ENCODE peak calls at places on chromosome 7, in five cellular contexts. T is GM12864; X is memory B cell; E is hepatocyte; B is stimulated activated CD4-positive, alpha-beta T cell treated with anti-CD3 and anti-CD28 coated beads, Interleukin-4, amount 100 ng/mL, for 48 hours. J is an unnamed sample.

GRCh38 chr7:101901661-101902491 is 84.5 kb downstream of the CUX1 start:
- DNase-seq in T (no peak), X (no peak), E (no peak), B (no peak), J (no peak)

GRCh38 chr7:40570218-40570617 is 435.4 kb downstream of the SUGCT start:
- DNase-seq in T (no peak), X (no peak), E (no peak), B (no peak), J (no peak)

GRCh38 chr7:134420509-134421125 is 38.3 kb downstream of the AKR1B1 start:
- DNase-seq in T (no peak), X (no peak), E (peak), B (no peak), J (no peak)

GRCh38 chr7:305410-306151 is 15.6 kb downstream of the FOXL3 start:
- DNase-seq in T (no peak), X (no peak), E (no peak), B (no peak), J (no peak)

GRCh38 chr7:101618207-101618839 is 10.8 kb downstream of the MYL10 start:
- DNase-seq in T (no peak), X (no peak), E (peak), B (no peak), J (no peak)

GRCh38 chr7:81710751-81711150 is 59.1 kb downstream of the HGF start:
- DNase-seq in T (no peak), X (no peak), E (no peak), B (no peak), J (no peak)

GRCh38 chr7:44076101-44076895 is 6.0 kb downstream of the POLM start:
- DNase-seq in T (no peak), X (no peak), E (no peak), B (no peak), J (no peak)

GRCh38 chr7:157358041-157358752 is 21.4 kb downstream of the DNAJB6 start:
- DNase-seq in T (no peak), X (no peak), E (no peak), B (no peak), J (no peak)

GRCh38 chr7:143318661-143319060 is 2.8 kb downstream of the CLCN1 start:
- DNase-seq in T (no peak), X (no peak), E (peak), B (no peak), J (no peak)

GRCh38 chr7:94620703-94621118 is 35.2 kb downstream of the SGCE start:
- DNase-seq in T (peak), X (no peak), E (peak), B (peak), J (no peak)

GRCh38 chr7:57198801-57199200 is 66.6 kb upstream of the ZNF479 start:
- DNase-seq in T (no peak), X (no peak), E (no peak), B (no peak), J (peak)

GRCh38 chr7:12418452-12418851 is 14.8 kb upstream of the VWDE start:
- DNase-seq in T (no peak), X (no peak), E (no peak), B (no peak), J (no peak)

GRCh38 chr7:98133621-98134266 is 27.1 kb downstream of the LMTK2 start:
- DNase-seq in T (no peak), X (no peak), E (no peak), B (no peak), J (no peak)

GRCh38 chr7:116802784-116803183 is 59.6 kb upstream of the CAPZA2 start:
- DNase-seq in T (peak), X (no peak), E (peak), B (no peak), J (no peak)

GRCh38 chr7:435518-436366 is 83.9 kb downstream of the PDGFA start:
- DNase-seq in T (no peak), X (no peak), E (peak), B (peak), J (no peak)

GRCh38 chr7:156665101-156665500 is 24.5 kb downstream of the RNF32 start:
- DNase-seq in T (no peak), X (no peak), E (no peak), B (no peak), J (no peak)

GRCh38 chr7:84261509-84261908 is 66.9 kb upstream of the SEMA3A start:
- DNase-seq in T (no peak), X (no peak), E (no peak), B (no peak), J (no peak)

GRCh38 chr7:116630932-116631449 is 41.0 kb upstream of the MET start:
- DNase-seq in T (peak), X (peak), E (peak), B (no peak), J (no peak)

GRCh38 chr7:18459846-18460245 is 35.7 kb upstream of the HDAC9 start:
- DNase-seq in T (no peak), X (no peak), E (no peak), B (no peak), J (no peak)

GRCh38 chr7:27099224-27099838 is 3.2 kb downstream of the HOXA2 start:
- DNase-seq in T (no peak), X (no peak), E (no peak), B (no peak), J (no peak)

GRCh38 chr7:64498270-64498669 is 64.6 kb downstream of the ZNF680 start:
- DNase-seq in T (no peak), X (no peak), E (no peak), B (no peak), J (no peak)

GRCh38 chr7:116249969-116250553 is 39.7 kb downstream of the TES start:
- DNase-seq in T (no peak), X (no peak), E (peak), B (no peak), J (no peak)

GRCh38 chr7:36088966-36089365 is 64.1 kb upstream of the EEPD1 start:
- DNase-seq in T (no peak), X (no peak), E (no peak), B (no peak), J (no peak)

GRCh38 chr7:7105800-7106582 is 76.4 kb upstream of the C1GALT1 start:
- DNase-seq in T (no peak), X (no peak), E (no peak), B (no peak), J (no peak)

GRCh38 chr7:90629306-90629918 is 33.3 kb downstream of the CDK14 start:
- DNase-seq in T (peak), X (no peak), E (peak), B (no peak), J (no peak)

GRCh38 chr7:98626393-98627061 is 9.4 kb downstream of the NPTX2 start:
- DNase-seq in T (no peak), X (no peak), E (no peak), B (no peak), J (no peak)